ENCODE peak calls at places on chromosomes 12 and 14, in seven cellular contexts. Y, U, V, A, P, H and G are unnamed samples. For H3K4me1, the result is how much of the 10 kb centered on the place peaks cover.

GRCh38 chr12:109732321-109733305 is 19.0 kb downstream of the FAM222A start:
- DNase-seq in Y (no peak), U (no peak), V (peak), A (no peak), P (no peak), H (no peak), G (no peak)

GRCh38 chr12:132551271-132552120 is 58.9 kb downstream of the LRCOL1 start:
- DNase-seq in Y (no peak), U (no peak), V (no peak), A (no peak), P (no peak), H (no peak), G (no peak)

GRCh38 chr14:102949801-102950451 is 27.5 kb downstream of the AMN start:
- DNase-seq in Y (peak), U (no peak), V (no peak), A (no peak), P (peak), H (no peak), G (no peak)

GRCh38 chr12:42326466-42327226 is 679 bp downstream of the PPHLN1 start:
- DNase-seq in Y (peak), U (peak), V (no peak), A (no peak), P (no peak), H (no peak), G (no peak)

GRCh38 chr12:59041241-59042121 is 121.2 kb upstream of the LRIG3 start:
- DNase-seq in Y (peak), U (no peak), V (no peak), A (no peak), P (peak), H (no peak), G (no peak)

GRCh38 chr12:62917066-62917465 is 17.9 kb downstream of the PPM1H start:
- DNase-seq in Y (no peak), U (no peak), V (no peak), A (peak), P (no peak), H (no peak), G (no peak)

GRCh38 chr12:39173689-39174088 is 268.3 kb upstream of the CPNE8 start:
- DNase-seq in Y (no peak), U (no peak), V (no peak), A (no peak), P (no peak), H (no peak), G (no peak)

GRCh38 chr14:54312166-54312801 is 84.5 kb upstream of the CDKN3 start:
- DNase-seq in Y (peak), U (no peak), V (no peak), A (no peak), P (peak), H (no peak), G (no peak)

GRCh38 chr12:5499566-5500325 is 67.8 kb downstream of the NTF3 start:
- DNase-seq in Y (peak), U (no peak), V (no peak), A (no peak), P (no peak), H (no peak), G (no peak)

GRCh38 chr12:104960464-104960863 is 2.4 kb upstream of the SLC41A2 start:
- DNase-seq in Y (no peak), U (no peak), V (no peak), A (no peak), P (no peak), H (no peak), G (no peak)

GRCh38 chr12:104957388-104958008 is 592 bp downstream of the SLC41A2 start:
- DNase-seq in Y (no peak), U (peak), V (no peak), A (no peak), P (no peak), H (no peak), G (no peak)

GRCh38 chr12:104958946-104959841 is 1.1 kb upstream of the SLC41A2 start:
- DNase-seq in Y (peak), U (no peak), V (no peak), A (no peak), P (no peak), H (no peak), G (no peak)

GRCh38 chr12:104956870-104957301 is 1.2 kb downstream of the SLC41A2 start:
- DNase-seq in Y (peak), U (no peak), V (no peak), A (no peak), P (no peak), H (no peak), G (no peak)

GRCh38 chr12:104958009-104958945 is at the start of gene SLC41A2:
- DNase-seq in Y (peak), U (peak), V (peak), A (peak), P (peak), H (peak), G (peak)
- TF ChIP-seq POLR2A in Y (peak), U (peak), V (peak), A (no peak), P (peak), H (no peak), G (no peak)

DNA sequence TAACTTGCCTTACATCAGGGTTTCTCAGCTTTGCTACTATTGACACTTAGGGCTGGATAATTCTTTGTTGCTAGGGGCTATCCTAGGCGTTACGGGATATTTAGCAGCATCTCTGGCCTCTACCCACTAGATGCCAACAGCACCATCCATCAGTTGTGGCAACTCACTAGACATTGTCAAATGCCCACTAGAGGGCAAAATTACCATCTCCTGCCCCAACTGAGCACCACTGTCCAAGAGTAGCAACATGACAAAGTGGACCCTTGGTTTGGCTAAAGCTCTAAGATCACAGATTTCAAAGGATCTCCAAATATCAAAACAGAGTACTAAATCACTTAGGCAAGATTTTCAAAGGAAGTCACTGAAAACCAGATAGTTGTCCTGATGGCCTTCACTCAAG is 251.7 kb upstream of the TBX3 start:
- DNase-seq in Y (no peak), U (no peak), V (no peak), A (no peak), P (no peak), H (no peak), G (no peak)
- TF ChIP-seq CTCF in Y (no peak), U (no peak), V (no peak), A (no peak), P (no peak), H (no peak), G (no peak)

GRCh38 chr12:11662369-11662768 is 12.9 kb downstream of the ETV6 start:
- DNase-seq in Y (no peak), U (no peak), V (no peak), A (no peak), P (no peak), H (no peak), G (no peak)
- H3K4me1 ChIP-seq in Y (under half), U (under half), V (under half), A (half or more), P (under half), H (under half), G (half or more)

GRCh38 chr12:112168561-112168971 is 43.2 kb downstream of the TRAFD1 start:
- DNase-seq in Y (no peak), U (no peak), V (no peak), A (no peak), P (no peak), H (no peak), G (no peak)
- TF ChIP-seq POLR2A in Y (no peak), U (no peak), V (no peak), A (no peak), P (no peak), H (no peak), G (no peak)

GRCh38 chr12:112140728-112141127 is 15.4 kb downstream of the TRAFD1 start:
- DNase-seq in Y (no peak), U (no peak), V (no peak), A (no peak), P (no peak), H (no peak), G (no peak)
- TF ChIP-seq CTCF in Y (no peak), U (no peak), V (no peak), A (no peak), P (no peak), H (no peak), G (no peak)

GRCh38 chr12:3106564-3106963 is 29.4 kb downstream of the TSPAN9 start:
- DNase-seq in Y (no peak), U (no peak), V (no peak), A (no peak), P (no peak), H (no peak), G (no peak)
- H3K4me1 ChIP-seq in Y (under half), U (under half), V (under half), A (under half), P (under half), H (under half), G (under half)

DNA sequence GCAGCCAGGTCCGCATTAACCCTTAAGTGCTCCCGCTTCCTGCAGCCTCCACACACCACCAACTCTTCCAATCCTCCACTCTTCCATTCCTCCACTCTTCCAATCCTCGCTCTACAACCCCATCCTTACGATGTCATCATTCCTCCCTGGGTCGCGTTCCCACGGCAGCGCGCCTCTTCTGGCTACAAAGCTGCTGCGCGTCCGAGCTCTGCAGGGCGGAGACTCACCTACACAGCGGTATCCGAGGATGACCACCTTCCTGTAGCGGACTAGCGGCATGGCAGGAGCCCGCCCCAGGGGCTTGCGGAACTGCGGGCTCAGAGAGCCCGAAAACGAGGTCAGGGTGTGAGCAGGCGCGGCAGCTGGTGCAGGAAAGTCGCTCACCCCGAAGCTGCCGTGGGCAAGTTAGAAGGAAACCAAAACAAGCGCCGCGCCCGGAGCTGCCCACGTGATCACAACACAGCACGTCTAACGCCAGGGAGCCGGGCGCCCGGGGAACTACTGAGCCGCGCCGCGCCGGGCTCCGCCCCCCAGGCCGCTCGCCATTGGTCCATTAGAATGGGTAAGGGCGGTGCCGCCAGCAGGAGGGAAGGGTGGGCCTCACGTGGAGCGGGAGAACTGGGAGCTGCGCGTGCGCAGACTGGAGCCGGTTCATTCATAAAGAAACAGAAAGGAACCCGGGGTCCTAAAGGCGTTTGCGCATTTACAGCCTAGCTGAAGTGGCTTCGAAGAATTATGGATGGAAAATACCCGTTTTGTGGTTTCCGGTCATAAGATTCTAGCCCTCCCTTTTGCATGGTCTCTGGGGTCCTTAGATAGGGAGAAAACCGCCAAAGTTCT is at the start of gene RHEBL1:
- DNase-seq in Y (peak), U (peak), V (peak), A (peak), P (peak), H (peak), G (peak)
- TF ChIP-seq POLR2A in Y (no peak), U (no peak), V (peak), A (no peak), P (peak), H (no peak), G (peak)

DNA sequence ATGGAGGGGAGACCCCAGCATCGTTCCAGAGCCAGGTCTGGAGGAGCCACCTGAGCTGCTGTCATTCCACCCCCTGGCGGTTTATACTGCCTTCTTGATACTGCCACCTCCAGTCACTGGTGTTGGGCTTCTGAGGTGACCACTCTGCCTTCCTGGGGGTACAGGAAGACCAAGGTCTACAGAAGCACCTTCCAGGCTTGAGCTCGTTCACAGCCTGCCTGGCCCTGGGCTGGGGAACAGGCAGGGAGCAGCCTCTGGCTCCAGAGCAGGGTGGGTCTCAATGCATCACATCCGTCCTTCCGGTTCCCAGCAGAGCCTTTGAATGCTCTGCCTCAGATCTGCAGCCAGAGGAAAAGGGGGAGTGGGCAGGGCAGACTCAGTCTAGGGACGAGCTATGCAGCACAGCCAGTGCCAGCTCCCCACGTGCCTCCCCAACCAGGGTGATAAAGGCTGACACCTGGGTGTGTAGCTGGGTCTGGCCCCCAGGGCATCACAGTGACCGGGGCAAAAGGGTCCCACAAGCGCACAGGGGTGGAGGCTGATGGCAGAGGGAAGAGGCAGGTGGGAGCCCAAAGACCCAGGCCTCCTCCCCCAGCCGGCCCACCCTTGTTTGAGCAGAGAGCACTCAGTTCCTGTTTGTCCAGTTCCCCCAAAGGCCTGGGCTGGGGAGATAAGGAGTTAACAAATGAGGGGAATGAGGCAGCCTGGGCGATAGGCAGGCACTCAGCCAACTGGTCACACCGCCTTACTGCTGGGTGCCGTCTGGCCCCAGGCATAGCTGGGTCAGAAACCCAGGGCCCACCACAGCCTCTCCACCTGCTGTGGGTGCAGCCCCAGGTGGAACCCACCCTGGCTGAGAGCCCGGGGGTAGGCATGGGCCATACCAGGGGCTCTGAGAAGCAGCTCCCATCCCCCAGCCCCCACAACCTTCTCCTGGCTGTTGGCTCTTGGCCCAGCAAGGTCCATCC is 17.1 kb downstream of the DEGS2 start:
- DNase-seq in Y (no peak), U (no peak), V (no peak), A (no peak), P (no peak), H (no peak), G (no peak)
- TF ChIP-seq CTCF in Y (no peak), U (no peak), V (no peak), A (no peak), P (no peak), H (no peak), G (no peak)

GRCh38 chr14:91380116-91380515 is 37.5 kb downstream of the CCDC88C start:
- DNase-seq in Y (no peak), U (no peak), V (no peak), A (no peak), P (no peak), H (no peak), G (no peak)
- H3K4me1 ChIP-seq in Y (under half), U (under half), V (under half), A (under half), P (under half), H (under half), G (under half)

DNA sequence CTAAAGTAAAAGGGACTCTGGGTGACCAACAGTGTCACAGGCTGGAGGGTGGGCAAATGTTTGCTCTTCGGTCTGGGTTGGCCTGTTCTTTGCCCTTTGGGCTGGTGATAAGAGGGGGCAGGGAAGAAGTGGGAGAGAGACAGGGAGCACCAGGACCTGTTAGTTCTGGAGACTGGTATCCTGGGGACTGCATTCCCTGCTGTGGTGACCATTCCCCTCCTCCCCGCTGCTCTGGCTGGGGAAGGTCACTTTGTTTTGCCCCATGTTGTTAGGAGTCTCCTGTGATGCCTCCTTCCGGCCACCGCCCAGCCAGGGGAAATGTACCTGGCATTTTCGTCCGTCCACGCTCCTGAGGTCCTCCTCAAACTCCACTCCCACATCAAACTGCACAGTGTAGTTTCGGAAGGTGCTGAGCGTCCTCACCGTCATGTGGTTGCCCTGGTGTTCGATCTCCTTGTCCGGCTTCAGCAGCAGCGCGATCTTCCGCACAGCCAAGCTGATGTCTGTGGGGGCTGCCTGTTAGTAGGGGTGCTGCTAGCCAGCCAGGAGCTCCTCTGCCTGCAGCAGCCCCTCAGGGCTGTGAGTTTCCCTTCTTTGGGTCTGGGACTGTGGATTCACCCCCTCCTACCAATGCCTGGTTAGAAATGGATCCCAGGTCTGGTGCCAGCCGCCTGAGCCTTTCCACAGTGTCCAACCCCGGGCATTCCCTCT is 618 bp downstream of the RBP5 start:
- DNase-seq in Y (no peak), U (no peak), V (no peak), A (no peak), P (no peak), H (no peak), G (no peak)
- TF ChIP-seq POLR2A in Y (no peak), U (no peak), V (no peak), A (no peak), P (no peak), H (no peak), G (no peak)